ENCODE peak calls at places on chromosome 10, in eight cellular contexts. M is adipocyte; G is effector CD4-positive, alpha-beta T cell; K is GM12891; U is H7; B is ascending aorta; P is stimulated activated CD4-positive, alpha-beta T cell treated with anti-CD3 and anti-CD28 coated beads, Interleukin-1b, Interleukin-23, amount 100 ng/mL, for 24 hours; R is aorta. I is an unnamed sample.

GRCh38 chr10:52775132-52775647 is 2.6 kb upstream of the MBL2 start:
- DNase-seq in R (no peak), M (no peak), P (no peak), K (no peak), B (no peak), U (no peak), G (no peak), I (no peak)

GRCh38 chr10:83182076-83182475 is 957.2 kb upstream of the GHITM start:
- DNase-seq in R (no peak), G (no peak), P (no peak), M (no peak), K (no peak), U (no peak), B (no peak), I (no peak)

GRCh38 chr10:36181421-36181820 is 539.3 kb upstream of the FZD8 start:
- DNase-seq in U (no peak), R (no peak), P (no peak), B (no peak), G (no peak), M (peak), K (no peak), I (no peak)

GRCh38 chr10:106652279-106652678 is 512.2 kb downstream of the SORCS1 start:
- DNase-seq in P (no peak), M (no peak), K (no peak), U (no peak), R (no peak), G (no peak), B (no peak), I (no peak)

GRCh38 chr10:132258423-132258822 is 49.3 kb downstream of the STK32C start:
- DNase-seq in P (no peak), B (no peak), R (no peak), K (no peak), G (no peak), U (peak), M (no peak), I (no peak)

GRCh38 chr10:85741626-85742300 is 624.8 kb downstream of the GRID1 start:
- DNase-seq in P (no peak), B (no peak), M (no peak), U (no peak), R (no peak), K (peak), G (no peak), I (no peak)

GRCh38 chr10:51007781-51008180 is 66.5 kb upstream of the PRKG1 start:
- DNase-seq in M (peak), G (no peak), U (no peak), B (no peak), P (no peak), R (no peak), K (no peak), I (no peak)

GRCh38 chr10:64271983-64272382 is 750.8 kb downstream of the REEP3 start:
- DNase-seq in B (no peak), M (peak), G (no peak), P (no peak), R (no peak), K (no peak), U (peak), I (no peak)

GRCh38 chr10:1240341-1240775 is 184.2 kb downstream of the WDR37 start:
- DNase-seq in G (no peak), U (peak), B (no peak), P (no peak), R (no peak), K (no peak), M (no peak), I (no peak)

GRCh38 chr10:22630229-22631174 is 83.9 kb downstream of the PIP4K2A start:
- DNase-seq in P (no peak), U (no peak), B (no peak), G (peak), R (no peak), M (peak), K (peak), I (no peak)

GRCh38 chr10:103653581-103654020 is 160.1 kb downstream of the NEURL1 start:
- DNase-seq in G (no peak), U (no peak), B (no peak), R (no peak), M (no peak), K (no peak), P (no peak), I (no peak)

GRCh38 chr10:11898372-11899066 is 75.4 kb downstream of the PROSER2 start:
- DNase-seq in R (no peak), B (no peak), P (no peak), M (no peak), K (no peak), U (no peak), G (no peak), I (no peak)

GRCh38 chr10:12929381-12929780 is 72.1 kb downstream of the CCDC3 start:
- DNase-seq in M (no peak), K (no peak), R (no peak), U (no peak), B (no peak), G (no peak), P (no peak), I (no peak)

GRCh38 chr10:78551184-78552005 is 517.4 kb upstream of the ZMIZ1 start:
- DNase-seq in K (no peak), R (no peak), G (no peak), U (peak), M (no peak), B (no peak), P (no peak), I (no peak)

GRCh38 chr10:27504897-27505457 is 873 bp downstream of the RAB18 start:
- DNase-seq in G (no peak), P (no peak), U (no peak), M (peak), R (no peak), B (no peak), K (no peak), I (no peak)

GRCh38 chr10:82463165-82463564 is 588.2 kb downstream of the NRG3 start:
- DNase-seq in B (no peak), M (no peak), R (no peak), U (no peak), K (no peak), G (no peak), P (no peak), I (no peak)

GRCh38 chr10:33731322-33731721 is 396.9 kb upstream of the NRP1 start:
- DNase-seq in R (no peak), G (no peak), M (no peak), B (no peak), P (no peak), U (no peak), K (no peak), I (no peak)

GRCh38 chr10:113047151-113047550 is 97.1 kb downstream of the TCF7L2 start:
- DNase-seq in K (no peak), M (peak), U (no peak), B (no peak), G (no peak), R (no peak), P (no peak), I (no peak)

GRCh38 chr10:76049581-76050290 is 618.3 kb downstream of the LRMDA start:
- DNase-seq in P (no peak), B (no peak), K (no peak), R (no peak), M (peak), G (no peak), U (no peak), I (no peak)

GRCh38 chr10:119494224-119495060 is 48.1 kb downstream of the RGS10 start:
- DNase-seq in K (no peak), P (no peak), B (no peak), U (no peak), G (no peak), R (no peak), M (peak), I (no peak)

GRCh38 chr10:92124524-92125168 is 166.2 kb downstream of the CPEB3 start:
- DNase-seq in B (peak), R (peak), U (no peak), M (peak), G (no peak), P (no peak), K (no peak), I (peak)

GRCh38 chr10:5889624-5890518 is at the start of the genes ANKRD16 and FBH1:
- DNase-seq in K (peak), P (peak), G (peak), R (peak), B (peak), U (peak), M (peak), I (peak)

GRCh38 chr10:76302491-76302890 is 871.1 kb downstream of the LRMDA start:
- DNase-seq in G (no peak), B (no peak), M (no peak), P (no peak), R (no peak), U (no peak), K (no peak), I (no peak)

GRCh38 chr10:86642021-86642420 is 12.3 kb upstream of the OPN4 start:
- DNase-seq in P (no peak), K (no peak), M (peak), R (no peak), U (no peak), B (no peak), G (no peak), I (no peak)

GRCh38 chr10:72156223-72156622 is 59.6 kb upstream of the ANAPC16 start:
- DNase-seq in K (no peak), R (no peak), M (no peak), P (no peak), U (no peak), B (no peak), G (no peak), I (no peak)

GRCh38 chr10:96017227-96017687 is 26.1 kb upstream of the CCNJ start:
- DNase-seq in M (peak), K (peak), G (peak), U (peak), P (no peak), B (no peak), R (no peak), I (no peak)

GRCh38 chr10:99325261-99325660 is 3.9 kb upstream of the CNNM1 start:
- DNase-seq in U (no peak), G (no peak), B (no peak), M (no peak), K (no peak), P (no peak), R (no peak), I (no peak)

GRCh38 chr10:100359529-100360150 is 12.6 kb downstream of the SCD start:
- DNase-seq in P (no peak), U (no peak), G (no peak), M (no peak), R (no peak), K (no peak), B (no peak), I (no peak)